ENCODE peak calls at places on chromosomes 3 and 15, in nine cellular contexts. One of them, this sample, is unnamed.

GRCh38 chr3:47408839-47409229 is 28.0 kb downstream of the PTPN23 start:
- DNase-seq in mesendoderm: no peak
- DNase-seq in activated T-helper 9 cell treated with anti-CD3 and anti-CD28 coated beads, Interleukin-2, amount 50 U/mL, for 16 hours: no peak
- DNase-seq in left lobe of liver: no peak
- DNase-seq in activated CD4-positive, alpha-beta T cell treated with anti-CD3 and anti-CD28 coated beads for 48 hours: no peak
- DNase-seq in GM13977: no peak
- DNase-seq in iPS DF 19.7: no peak
- DNase-seq in cardiac fibroblast: no peak
- DNase-seq in H4: no peak
- DNase-seq in this sample: no peak

GRCh38 chr3:178443634-178444033 is 92.6 kb upstream of the KCNMB2 start:
- DNase-seq in mesendoderm: no peak
- DNase-seq in activated T-helper 9 cell treated with anti-CD3 and anti-CD28 coated beads, Interleukin-2, amount 50 U/mL, for 16 hours: no peak
- DNase-seq in left lobe of liver: no peak
- DNase-seq in activated CD4-positive, alpha-beta T cell treated with anti-CD3 and anti-CD28 coated beads for 48 hours: no peak
- DNase-seq in GM13977: no peak
- DNase-seq in iPS DF 19.7: no peak
- DNase-seq in cardiac fibroblast: peak; percentile 43
- DNase-seq in H4: no peak
- DNase-seq in this sample: no peak

GRCh38 chr15:70486451-70487379 is 276.6 kb downstream of the UACA start:
- DNase-seq in mesendoderm: no peak
- DNase-seq in activated T-helper 9 cell treated with anti-CD3 and anti-CD28 coated beads, Interleukin-2, amount 50 U/mL, for 16 hours: peak; percentile 69
- DNase-seq in left lobe of liver: peak; percentile 58
- DNase-seq in activated CD4-positive, alpha-beta T cell treated with anti-CD3 and anti-CD28 coated beads for 48 hours: peak; percentile 89
- DNase-seq in GM13977: peak; percentile 82
- DNase-seq in iPS DF 19.7: no peak
- DNase-seq in cardiac fibroblast: peak; percentile 88
- DNase-seq in H4: peak; percentile 88
- DNase-seq in this sample: peak; percentile 81

GRCh38 chr15:60358935-60359672 is 38.7 kb downstream of the ANXA2 start:
- DNase-seq in mesendoderm: no peak
- DNase-seq in activated T-helper 9 cell treated with anti-CD3 and anti-CD28 coated beads, Interleukin-2, amount 50 U/mL, for 16 hours: no peak
- DNase-seq in left lobe of liver: no peak
- DNase-seq in activated CD4-positive, alpha-beta T cell treated with anti-CD3 and anti-CD28 coated beads for 48 hours: no peak
- DNase-seq in GM13977: no peak
- DNase-seq in iPS DF 19.7: no peak
- DNase-seq in cardiac fibroblast: peak; percentile 63
- DNase-seq in H4: no peak
- DNase-seq in this sample: no peak

GRCh38 chr15:75161788-75162414 is 39.8 kb upstream of the C15orf39 start:
- DNase-seq in mesendoderm: no peak
- DNase-seq in activated T-helper 9 cell treated with anti-CD3 and anti-CD28 coated beads, Interleukin-2, amount 50 U/mL, for 16 hours: no peak
- DNase-seq in left lobe of liver: no peak
- DNase-seq in activated CD4-positive, alpha-beta T cell treated with anti-CD3 and anti-CD28 coated beads for 48 hours: no peak
- DNase-seq in GM13977: no peak
- DNase-seq in iPS DF 19.7: no peak
- DNase-seq in cardiac fibroblast: peak; percentile 62
- DNase-seq in H4: no peak
- DNase-seq in this sample: no peak

GRCh38 chr15:50321680-50322079 is 33.3 kb downstream of the GABPB1 start:
- DNase-seq in mesendoderm: no peak
- DNase-seq in activated T-helper 9 cell treated with anti-CD3 and anti-CD28 coated beads, Interleukin-2, amount 50 U/mL, for 16 hours: no peak
- DNase-seq in left lobe of liver: no peak
- DNase-seq in activated CD4-positive, alpha-beta T cell treated with anti-CD3 and anti-CD28 coated beads for 48 hours: no peak
- DNase-seq in GM13977: no peak
- DNase-seq in iPS DF 19.7: no peak
- DNase-seq in cardiac fibroblast: peak; percentile 28
- DNase-seq in H4: no peak
- DNase-seq in this sample: no peak

GRCh38 chr3:117927831-117928230 is 1106.8 kb downstream of the IGSF11 start:
- DNase-seq in mesendoderm: no peak
- DNase-seq in activated T-helper 9 cell treated with anti-CD3 and anti-CD28 coated beads, Interleukin-2, amount 50 U/mL, for 16 hours: no peak
- DNase-seq in left lobe of liver: no peak
- DNase-seq in activated CD4-positive, alpha-beta T cell treated with anti-CD3 and anti-CD28 coated beads for 48 hours: no peak
- DNase-seq in GM13977: no peak
- DNase-seq in iPS DF 19.7: no peak
- DNase-seq in cardiac fibroblast: no peak
- DNase-seq in H4: no peak
- DNase-seq in this sample: no peak

GRCh38 chr15:49270541-49271421 is 100.7 kb downstream of the GALK2 start:
- DNase-seq in mesendoderm: peak; percentile 83
- DNase-seq in activated T-helper 9 cell treated with anti-CD3 and anti-CD28 coated beads, Interleukin-2, amount 50 U/mL, for 16 hours: no peak
- DNase-seq in left lobe of liver: no peak
- DNase-seq in activated CD4-positive, alpha-beta T cell treated with anti-CD3 and anti-CD28 coated beads for 48 hours: no peak
- DNase-seq in GM13977: no peak
- DNase-seq in iPS DF 19.7: peak; percentile 9
- DNase-seq in cardiac fibroblast: peak; percentile 91
- DNase-seq in H4: peak; percentile 22
- DNase-seq in this sample: no peak

GRCh38 chr3:72176537-72177041 is 391.6 kb upstream of the PROK2 start:
- DNase-seq in mesendoderm: no peak
- DNase-seq in activated T-helper 9 cell treated with anti-CD3 and anti-CD28 coated beads, Interleukin-2, amount 50 U/mL, for 16 hours: no peak
- DNase-seq in left lobe of liver: no peak
- DNase-seq in activated CD4-positive, alpha-beta T cell treated with anti-CD3 and anti-CD28 coated beads for 48 hours: no peak
- DNase-seq in GM13977: peak; percentile 54
- DNase-seq in iPS DF 19.7: no peak
- DNase-seq in cardiac fibroblast: no peak
- DNase-seq in H4: no peak
- DNase-seq in this sample: peak; percentile 60

GRCh38 chr15:88622605-88622975 is 1.4 kb downstream of the AEN start:
- DNase-seq in mesendoderm: no peak
- DNase-seq in activated T-helper 9 cell treated with anti-CD3 and anti-CD28 coated beads, Interleukin-2, amount 50 U/mL, for 16 hours: no peak
- DNase-seq in left lobe of liver: no peak
- DNase-seq in activated CD4-positive, alpha-beta T cell treated with anti-CD3 and anti-CD28 coated beads for 48 hours: no peak
- DNase-seq in GM13977: no peak
- DNase-seq in iPS DF 19.7: no peak
- DNase-seq in cardiac fibroblast: no peak
- DNase-seq in H4: no peak
- DNase-seq in this sample: no peak

GRCh38 chr3:140904521-140904920 is 37.1 kb upstream of the SLC25A36 start:
- DNase-seq in mesendoderm: no peak
- DNase-seq in activated T-helper 9 cell treated with anti-CD3 and anti-CD28 coated beads, Interleukin-2, amount 50 U/mL, for 16 hours: no peak
- DNase-seq in left lobe of liver: no peak
- DNase-seq in activated CD4-positive, alpha-beta T cell treated with anti-CD3 and anti-CD28 coated beads for 48 hours: no peak
- DNase-seq in GM13977: no peak
- DNase-seq in iPS DF 19.7: no peak
- DNase-seq in cardiac fibroblast: no peak
- DNase-seq in H4: no peak
- DNase-seq in this sample: no peak

GRCh38 chr3:65855370-65856100 is 183.2 kb downstream of the MAGI1 start:
- DNase-seq in mesendoderm: peak; percentile 87
- DNase-seq in activated T-helper 9 cell treated with anti-CD3 and anti-CD28 coated beads, Interleukin-2, amount 50 U/mL, for 16 hours: no peak
- DNase-seq in left lobe of liver: peak; percentile 78
- DNase-seq in activated CD4-positive, alpha-beta T cell treated with anti-CD3 and anti-CD28 coated beads for 48 hours: no peak
- DNase-seq in GM13977: no peak
- DNase-seq in iPS DF 19.7: no peak
- DNase-seq in cardiac fibroblast: peak; percentile 43
- DNase-seq in H4: no peak
- DNase-seq in this sample: no peak

GRCh38 chr3:120693439-120694172 is 11.6 kb upstream of the HGD start:
- DNase-seq in mesendoderm: no peak
- DNase-seq in activated T-helper 9 cell treated with anti-CD3 and anti-CD28 coated beads, Interleukin-2, amount 50 U/mL, for 16 hours: no peak
- DNase-seq in left lobe of liver: no peak
- DNase-seq in activated CD4-positive, alpha-beta T cell treated with anti-CD3 and anti-CD28 coated beads for 48 hours: no peak
- DNase-seq in GM13977: no peak
- DNase-seq in iPS DF 19.7: no peak
- DNase-seq in cardiac fibroblast: peak; percentile 59
- DNase-seq in H4: peak; percentile 79
- DNase-seq in this sample: no peak

GRCh38 chr3:120093119-120093922 is 926 bp downstream of the GSK3B start:
- DNase-seq in mesendoderm: peak; percentile 94
- DNase-seq in activated T-helper 9 cell treated with anti-CD3 and anti-CD28 coated beads, Interleukin-2, amount 50 U/mL, for 16 hours: no peak
- DNase-seq in left lobe of liver: no peak
- DNase-seq in activated CD4-positive, alpha-beta T cell treated with anti-CD3 and anti-CD28 coated beads for 48 hours: peak; percentile 34
- DNase-seq in GM13977: no peak
- DNase-seq in iPS DF 19.7: peak; percentile 60
- DNase-seq in cardiac fibroblast: peak; percentile 92
- DNase-seq in H4: peak; percentile 79
- DNase-seq in this sample: no peak

GRCh38 chr3:129777806-129778205 is 115.7 kb downstream of the TMCC1 start:
- DNase-seq in mesendoderm: peak; percentile 19
- DNase-seq in activated T-helper 9 cell treated with anti-CD3 and anti-CD28 coated beads, Interleukin-2, amount 50 U/mL, for 16 hours: no peak
- DNase-seq in left lobe of liver: no peak
- DNase-seq in activated CD4-positive, alpha-beta T cell treated with anti-CD3 and anti-CD28 coated beads for 48 hours: no peak
- DNase-seq in GM13977: no peak
- DNase-seq in iPS DF 19.7: no peak
- DNase-seq in cardiac fibroblast: no peak
- DNase-seq in H4: no peak
- DNase-seq in this sample: no peak

GRCh38 chr3:120177907-120178306 is 83.7 kb upstream of the GSK3B start:
- DNase-seq in mesendoderm: peak; percentile 87
- DNase-seq in activated T-helper 9 cell treated with anti-CD3 and anti-CD28 coated beads, Interleukin-2, amount 50 U/mL, for 16 hours: no peak
- DNase-seq in left lobe of liver: no peak
- DNase-seq in activated CD4-positive, alpha-beta T cell treated with anti-CD3 and anti-CD28 coated beads for 48 hours: no peak
- DNase-seq in GM13977: no peak
- DNase-seq in iPS DF 19.7: no peak
- DNase-seq in cardiac fibroblast: peak; percentile 38
- DNase-seq in H4: peak; percentile 70
- DNase-seq in this sample: no peak

GRCh38 chr3:707041-707440 is 385.8 kb upstream of the CNTN6 start:
- DNase-seq in mesendoderm: no peak
- DNase-seq in activated T-helper 9 cell treated with anti-CD3 and anti-CD28 coated beads, Interleukin-2, amount 50 U/mL, for 16 hours: no peak
- DNase-seq in left lobe of liver: no peak
- DNase-seq in activated CD4-positive, alpha-beta T cell treated with anti-CD3 and anti-CD28 coated beads for 48 hours: no peak
- DNase-seq in GM13977: no peak
- DNase-seq in iPS DF 19.7: no peak
- DNase-seq in cardiac fibroblast: no peak
- DNase-seq in H4: no peak
- DNase-seq in this sample: no peak

GRCh38 chr3:177810162-177810623 is 612.9 kb upstream of the TBL1XR1 start:
- DNase-seq in mesendoderm: no peak
- DNase-seq in activated T-helper 9 cell treated with anti-CD3 and anti-CD28 coated beads, Interleukin-2, amount 50 U/mL, for 16 hours: no peak
- DNase-seq in left lobe of liver: no peak
- DNase-seq in activated CD4-positive, alpha-beta T cell treated with anti-CD3 and anti-CD28 coated beads for 48 hours: no peak
- DNase-seq in GM13977: no peak
- DNase-seq in iPS DF 19.7: no peak
- DNase-seq in cardiac fibroblast: peak; percentile 84
- DNase-seq in H4: peak; percentile 94
- DNase-seq in this sample: no peak

GRCh38 chr15:48929611-48930170 is 34.0 kb downstream of the SHC4 start:
- DNase-seq in mesendoderm: no peak
- DNase-seq in activated T-helper 9 cell treated with anti-CD3 and anti-CD28 coated beads, Interleukin-2, amount 50 U/mL, for 16 hours: no peak
- DNase-seq in left lobe of liver: no peak
- DNase-seq in activated CD4-positive, alpha-beta T cell treated with anti-CD3 and anti-CD28 coated beads for 48 hours: no peak
- DNase-seq in GM13977: no peak
- DNase-seq in iPS DF 19.7: no peak
- DNase-seq in cardiac fibroblast: no peak
- DNase-seq in H4: no peak
- DNase-seq in this sample: no peak

This sample was measured in GM20000.